ENCODE peak calls at places on chromosomes 7 and 10, in nine cellular contexts. E is A549, G is astrocyte, T is cardiac muscle cell, Y is pancreas, H is tibial artery, W is endodermal cell, O is upper lobe of right lung, A is tibial nerve. Z is an unnamed sample. For H3K4me1, the result is how much of the 10 kb centered on the place peaks cover.

GRCh38 chr7:134865001-134865845 is 85.8 kb downstream of the CALD1 start:
- DNase-seq in G (peak), E (no peak), O (no peak), A (no peak), Y (no peak), T (no peak), W (peak), H (no peak), Z (no peak)

GRCh38 chr7:37784015-37784414 is 64.4 kb upstream of the NME8 start:
- DNase-seq in W (no peak), G (no peak), O (no peak), T (no peak), Y (no peak), A (no peak), E (no peak), H (no peak), Z (no peak)

GRCh38 chr10:58734116-58734515 is 221.4 kb downstream of the BICC1 start:
- DNase-seq in W (no peak), H (no peak), E (no peak), A (no peak), O (no peak), G (peak), Y (no peak), T (no peak), Z (no peak)

GRCh38 chr10:133163889-133164815 is 4.1 kb downstream of the KNDC1 start:
- DNase-seq in H (no peak), T (no peak), G (no peak), W (peak), A (no peak), Y (no peak), E (no peak), O (peak), Z (peak)

GRCh38 chr10:5068274-5069017 is 25.8 kb upstream of the AKR1C3 start:
- DNase-seq in E (no peak), H (no peak), A (no peak), T (no peak), W (no peak), O (no peak), G (no peak), Y (no peak), Z (no peak)

GRCh38 chr10:117541405-117541908 is 1.1 kb upstream of the EMX2 start:
- DNase-seq in G (no peak), W (peak), A (no peak), T (no peak), O (no peak), Y (no peak), H (peak), E (no peak), Z (no peak)

GRCh38 chr7:100435401-100436304 is 644 bp downstream of the PPP1R35 start:
- DNase-seq in O (peak), G (no peak), W (peak), E (peak), T (peak), Y (peak), A (no peak), H (no peak), Z (peak)

GRCh38 chr7:55307123-55307916 is 57.8 kb upstream of the LANCL2 start:
- DNase-seq in G (peak), T (peak), W (peak), H (no peak), Y (no peak), A (no peak), O (no peak), E (peak), Z (no peak)

GRCh38 chr10:21171936-21172773 is 275.0 kb upstream of the NEBL start:
- DNase-seq in T (no peak), A (no peak), E (no peak), G (no peak), Y (no peak), H (no peak), W (no peak), O (no peak), Z (peak)

GRCh38 chr10:129501652-129502436 is 34.8 kb downstream of the MGMT start:
- DNase-seq in E (no peak), T (no peak), W (no peak), O (no peak), Y (no peak), A (no peak), H (no peak), G (no peak), Z (peak)

GRCh38 chr10:61140765-61141392 is 196.9 kb upstream of the RHOBTB1 start:
- DNase-seq in Y (no peak), H (no peak), O (no peak), W (no peak), E (peak), T (peak), A (peak), G (peak), Z (peak)

GRCh38 chr10:71263376-71263775 is 51.0 kb downstream of the UNC5B start:
- DNase-seq in O (no peak), A (no peak), E (no peak), H (no peak), G (peak), T (peak), Y (peak), W (peak), Z (no peak)

GRCh38 chr7:76077435-76077834 is 29.5 kb downstream of the MDH2 start:
- DNase-seq in H (no peak), E (no peak), O (no peak), T (no peak), A (no peak), G (peak), Y (no peak), W (no peak), Z (no peak)

GRCh38 chr7:155190608-155191536 is 106.8 kb upstream of the INSIG1 start:
- DNase-seq in H (no peak), E (peak), T (peak), Y (no peak), A (peak), G (no peak), W (peak), O (no peak), Z (peak)

GRCh38 chr10:17238445-17239275 is 10.6 kb downstream of the VIM start:
- DNase-seq in T (no peak), O (no peak), W (no peak), Y (no peak), G (peak), E (peak), H (peak), A (no peak), Z (peak)

GRCh38 chr10:11517150-11517549 is 94.3 kb downstream of the USP6NL start:
- DNase-seq in A (no peak), T (no peak), G (no peak), W (no peak), O (no peak), Y (no peak), E (no peak), H (no peak), Z (no peak)

GRCh38 chr7:106068538-106068961 is 43.6 kb downstream of the SYPL1 start:
- DNase-seq in Y (no peak), G (no peak), T (no peak), W (no peak), E (no peak), A (no peak), O (no peak), H (no peak), Z (no peak)

GRCh38 chr10:62093863-62094291 is 174.8 kb downstream of the RTKN2 start:
- DNase-seq in G (peak), E (no peak), O (no peak), A (no peak), T (no peak), H (no peak), Y (no peak), W (no peak), Z (no peak)

GRCh38 chr10:120962386-120963052 is 111.4 kb downstream of the WDR11 start:
- DNase-seq in Y (no peak), T (no peak), H (no peak), W (no peak), E (no peak), O (no peak), A (no peak), G (no peak), Z (no peak)

GRCh38 chr7:135899458-135899857 is 77.7 kb downstream of the MTPN start:
- DNase-seq in O (no peak), Y (no peak), W (no peak), T (no peak), G (no peak), A (no peak), H (no peak), E (no peak), Z (no peak)

GRCh38 chr7:159247910-159248309 is 103.2 kb upstream of the VIPR2 start:
- DNase-seq in O (no peak), Y (no peak), H (no peak), A (no peak), T (no peak), W (no peak), E (no peak), G (no peak), Z (no peak)

GRCh38 chr10:113511419-113511818 is 41.4 kb upstream of the HABP2 start:
- DNase-seq in Y (no peak), T (no peak), E (no peak), A (no peak), O (no peak), G (no peak), W (no peak), H (no peak), Z (no peak)

GRCh38 chr7:19565602-19566001 is 143.2 kb downstream of the POLR1F start:
- DNase-seq in W (no peak), G (no peak), T (no peak), A (no peak), O (no peak), Y (no peak), E (no peak), H (no peak), Z (no peak)

GRCh38 chr7:25314729-25315267 is 86.5 kb upstream of the NPVF start:
- DNase-seq in H (no peak), G (no peak), O (no peak), W (no peak), E (no peak), A (no peak), Y (no peak), T (no peak), Z (no peak)

GRCh38 chr10:682931-683447 is 6.5 kb downstream of the DIP2C start:
- DNase-seq in G (no peak), H (no peak), W (no peak), Y (no peak), O (no peak), A (no peak), E (no peak), T (no peak), Z (no peak)

GRCh38 chr10:92222603-92223275 is 68.1 kb downstream of the CPEB3 start:
- DNase-seq in T (no peak), E (no peak), G (peak), W (no peak), H (no peak), A (no peak), Y (no peak), O (no peak), Z (no peak)

GRCh38 chr7:108486291-108486966 is 30.2 kb upstream of the NRCAM start:
- DNase-seq in E (no peak), A (no peak), H (no peak), O (no peak), W (no peak), T (no peak), G (peak), Y (no peak), Z (no peak)

GRCh38 chr7:41507686-41508268 is 195.1 kb downstream of the INHBA start:
- DNase-seq in H (no peak), G (no peak), A (no peak), T (no peak), O (no peak), E (no peak), Y (no peak), W (no peak), Z (no peak)

GRCh38 chr10:58177362-58177947 is 90.2 kb downstream of the IPMK start:
- DNase-seq in O (no peak), G (no peak), A (no peak), T (peak), H (no peak), W (no peak), Y (no peak), E (peak), Z (no peak)

GRCh38 chr7:73742753-73743641 is 4.4 kb upstream of the ABHD11 start:
- DNase-seq in G (no peak), T (peak), A (no peak), W (peak), H (no peak), E (peak), Y (peak), O (peak), Z (peak)

GRCh38 chr10:11949152-11949551 is 93.5 kb downstream of the UPF2 start:
- DNase-seq in O (no peak), E (no peak), G (no peak), W (no peak), T (no peak), H (no peak), A (no peak), Y (no peak), Z (no peak)

GRCh38 chr7:70660154-70660818 is 471.7 kb upstream of the GALNT17 start:
- DNase-seq in E (no peak), O (no peak), G (no peak), W (no peak), Y (no peak), A (no peak), H (no peak), T (no peak), Z (no peak)

GRCh38 chr7:20316706-20317105 is 14.0 kb upstream of the ITGB8 start:
- DNase-seq in T (no peak), E (no peak), W (no peak), G (no peak), H (no peak), Y (no peak), O (no peak), A (no peak), Z (no peak)

GRCh38 chr10:131569851-131570715 is 258.6 kb upstream of the TCERG1L start:
- DNase-seq in W (peak), Y (no peak), E (no peak), T (peak), H (no peak), G (no peak), O (no peak), A (no peak), Z (no peak)

GRCh38 chr10:45443101-45444009 is 69.3 kb downstream of the ALOX5 start:
- DNase-seq in W (peak), G (no peak), Y (peak), A (no peak), T (no peak), H (no peak), O (peak), E (no peak), Z (no peak)

DNA sequence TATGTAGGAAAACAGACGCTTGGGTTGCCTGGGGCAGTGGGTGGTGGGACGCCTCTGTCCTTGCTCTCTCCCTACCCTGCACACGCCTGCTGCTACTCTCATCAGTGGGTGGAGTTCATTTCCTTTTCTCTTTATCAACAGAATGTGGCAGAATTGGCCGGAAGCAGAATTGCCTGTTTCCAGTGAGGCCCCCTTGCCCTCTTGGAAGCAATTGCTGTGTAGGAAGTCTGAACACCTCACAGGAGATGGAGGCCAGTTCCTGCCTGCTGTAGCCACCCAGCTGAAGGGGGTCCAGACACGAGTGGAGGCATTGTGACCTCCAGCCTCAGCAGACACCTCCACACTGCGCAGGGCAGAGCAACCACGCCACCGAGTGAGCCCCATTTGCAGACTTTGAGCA is 331.6 kb upstream of the ZNF32 start:
- DNase-seq in A (no peak), O (no peak), E (no peak), Y (no peak), T (no peak), H (no peak), G (no peak), W (no peak), Z (no peak)
- TF ChIP-seq CTCF in A (no peak), O (no peak), E (no peak), Y (no peak), T (no peak), H (no peak), G (no peak), W (no peak), Z (no peak)

GRCh38 chr10:79136227-79137005 is 67.7 kb downstream of the ZMIZ1 start:
- DNase-seq in T (no peak), Y (no peak), W (no peak), A (no peak), E (no peak), H (no peak), G (no peak), O (no peak), Z (no peak)

GRCh38 chr10:79138449-79139123 is 69.8 kb downstream of the ZMIZ1 start:
- DNase-seq in O (no peak), T (no peak), H (no peak), E (no peak), G (no peak), A (no peak), Y (no peak), W (no peak), Z (no peak)

GRCh38 chr10:79135790-79136189 is 67.0 kb downstream of the ZMIZ1 start:
- DNase-seq in W (no peak), G (no peak), O (no peak), H (no peak), A (no peak), E (no peak), T (no peak), Y (no peak), Z (no peak)

GRCh38 chr10:79137826-79138225 is 69.1 kb downstream of the ZMIZ1 start:
- DNase-seq in O (no peak), A (no peak), T (no peak), E (no peak), H (no peak), Y (no peak), G (peak), W (no peak), Z (no peak)

DNA sequence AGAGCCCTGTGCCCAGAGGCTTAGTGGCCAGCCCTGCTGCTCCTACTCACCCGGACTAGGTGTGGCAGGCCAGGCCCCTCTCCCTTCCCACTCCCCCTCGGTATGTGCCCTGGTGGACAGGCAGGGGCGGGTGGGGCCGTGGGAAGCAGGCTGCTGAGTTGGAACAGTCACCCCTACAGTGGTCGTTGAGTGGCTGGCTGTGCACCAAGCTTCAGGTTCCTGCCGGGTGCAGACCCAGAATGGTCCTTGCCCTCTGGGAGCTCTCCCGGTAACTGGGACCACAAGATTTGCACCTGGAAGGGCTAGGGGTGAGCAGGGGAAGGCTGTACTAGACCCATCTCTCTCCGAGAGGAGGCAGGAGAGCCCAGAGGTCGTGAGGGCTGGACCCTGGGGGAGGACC is 68.6 kb downstream of the ZMIZ1 start:
- DNase-seq in E (no peak), A (no peak), T (no peak), W (no peak), H (no peak), G (peak), Y (no peak), O (no peak), Z (peak)
- H3K27ac ChIP-seq in E (peak), A (peak), T (peak), W (peak), H (peak), G (peak), Y (peak), O (peak), Z (peak)

DNA sequence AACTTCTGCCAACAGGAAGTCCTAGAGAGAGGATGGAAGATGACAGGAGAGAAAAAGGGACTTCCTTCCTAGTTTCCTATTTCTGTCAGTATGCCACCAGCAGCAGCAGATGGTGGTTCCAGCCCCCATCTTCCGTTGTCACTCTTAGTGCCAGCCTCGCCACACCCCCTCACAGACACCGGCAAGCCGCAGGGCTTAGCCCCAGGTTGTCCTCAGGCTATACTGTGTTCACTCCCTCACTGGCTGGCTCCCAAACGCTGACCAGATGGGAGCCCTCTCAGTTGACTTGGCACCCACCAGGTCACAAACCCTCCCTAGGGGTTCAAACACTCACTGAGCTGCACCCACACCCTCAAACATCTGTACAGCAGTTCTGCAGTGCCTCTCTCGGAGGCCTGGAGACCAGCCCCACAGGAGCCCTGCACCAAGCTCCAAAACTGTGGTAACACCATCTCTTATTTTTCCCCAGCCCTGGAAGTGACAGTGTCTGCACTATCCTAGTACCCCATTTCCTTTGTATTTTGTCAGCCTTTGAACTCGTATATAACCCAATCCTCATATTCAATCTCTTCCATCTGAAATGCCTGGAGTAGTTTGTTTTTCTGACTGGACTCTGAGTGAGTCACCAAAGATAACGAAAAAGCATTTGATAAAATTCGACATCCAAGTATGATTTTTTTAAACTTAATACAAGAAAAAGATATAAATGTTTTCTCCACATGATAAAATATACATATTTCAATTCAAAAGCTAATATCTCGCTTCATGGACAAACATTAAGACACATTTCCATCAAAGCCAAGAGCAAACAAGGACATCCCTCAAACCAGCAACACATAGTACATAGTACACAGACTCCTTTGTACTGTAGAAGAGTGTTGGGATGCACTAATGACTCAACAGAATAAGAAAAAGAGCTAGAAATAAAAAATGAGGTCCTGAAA is 34.5 kb downstream of the SMURF1 start:
- DNase-seq in G (peak), H (no peak), A (no peak), T (no peak), E (no peak), W (no peak), Y (no peak), O (no peak), Z (no peak)
- H3K4me1 ChIP-seq in G (under half), H (under half), A (under half), T (under half), E (half or more), W (under half), Y (under half), O (half or more), Z (under half)

GRCh38 chr10:6987536-6987945 is 407.5 kb upstream of the PRKCQ start:
- DNase-seq in E (no peak), H (no peak), O (no peak), T (peak), A (no peak), Y (no peak), G (no peak), W (no peak), Z (no peak)
- TF ChIP-seq CTCF in E (no peak), H (no peak), O (no peak), T (no peak), A (no peak), Y (no peak), G (no peak), W (no peak), Z (no peak)

GRCh38 chr7:33554576-33554975 is 350.8 kb upstream of the BMPER start:
- DNase-seq in G (no peak), W (no peak), A (no peak), T (no peak), H (no peak), Y (no peak), O (no peak), E (no peak), Z (no peak)
- H3K27ac ChIP-seq in G (no peak), W (no peak), A (no peak), T (peak), H (no peak), Y (no peak), O (no peak), E (no peak), Z (no peak)